ENCODE peak calls at places on chromosome 21, in four cellular contexts. V is spleen, Y is mesothelial cell of epicardium, P is mammary epithelial cell. M is an unnamed sample.

GRCh38 chr21:15841856-15842564 is 112.2 kb downstream of the USP25 start:
- DNase-seq in V (no peak), Y (no peak), P (peak), M (no peak)

GRCh38 chr21:25133939-25134338 is 473.3 kb downstream of the MRPL39 start:
- DNase-seq in V (no peak), Y (no peak), P (no peak), M (no peak)

GRCh38 chr21:35925497-35925896 is 134.8 kb downstream of the SETD4 start:
- DNase-seq in V (no peak), Y (no peak), P (peak), M (no peak)

GRCh38 chr21:29261555-29262540 is 36.9 kb upstream of the BACH1 start:
- DNase-seq in V (no peak), Y (no peak), P (peak), M (no peak)

GRCh38 chr21:24163539-24163938 is 1443.7 kb downstream of the MRPL39 start:
- DNase-seq in V (no peak), Y (no peak), P (no peak), M (no peak)

GRCh38 chr21:26826801-26827200 is 18.4 kb downstream of the ADAMTS1 start:
- DNase-seq in V (no peak), Y (no peak), P (peak), M (no peak)

GRCh38 chr21:28294046-28294445 is 698.6 kb downstream of the LTN1 start:
- DNase-seq in V (no peak), Y (no peak), P (peak), M (no peak)

GRCh38 chr21:28761709-28762356 is 230.8 kb downstream of the LTN1 start:
- DNase-seq in V (no peak), Y (no peak), P (no peak), M (no peak)

GRCh38 chr21:36104306-36105300 is 30.3 kb upstream of the CBR3 start:
- DNase-seq in V (peak), Y (no peak), P (peak), M (no peak)

GRCh38 chr21:30072496-30072895 is 94.1 kb downstream of the CLDN17 start:
- DNase-seq in V (no peak), Y (no peak), P (peak), M (no peak)

GRCh38 chr21:42022906-42023305 is 12.7 kb upstream of the ZBTB21 start:
- DNase-seq in V (no peak), Y (no peak), P (no peak), M (no peak)

GRCh38 chr21:42016364-42016985 is 6.3 kb upstream of the ZBTB21 start:
- DNase-seq in V (no peak), Y (no peak), P (no peak), M (no peak)

GRCh38 chr21:42021751-42022430 is 11.7 kb upstream of the ZBTB21 start:
- DNase-seq in V (no peak), Y (no peak), P (no peak), M (no peak)

GRCh38 chr21:42019706-42020105 is 9.5 kb upstream of the ZBTB21 start:
- DNase-seq in V (no peak), Y (no peak), P (no peak), M (no peak)

DNA sequence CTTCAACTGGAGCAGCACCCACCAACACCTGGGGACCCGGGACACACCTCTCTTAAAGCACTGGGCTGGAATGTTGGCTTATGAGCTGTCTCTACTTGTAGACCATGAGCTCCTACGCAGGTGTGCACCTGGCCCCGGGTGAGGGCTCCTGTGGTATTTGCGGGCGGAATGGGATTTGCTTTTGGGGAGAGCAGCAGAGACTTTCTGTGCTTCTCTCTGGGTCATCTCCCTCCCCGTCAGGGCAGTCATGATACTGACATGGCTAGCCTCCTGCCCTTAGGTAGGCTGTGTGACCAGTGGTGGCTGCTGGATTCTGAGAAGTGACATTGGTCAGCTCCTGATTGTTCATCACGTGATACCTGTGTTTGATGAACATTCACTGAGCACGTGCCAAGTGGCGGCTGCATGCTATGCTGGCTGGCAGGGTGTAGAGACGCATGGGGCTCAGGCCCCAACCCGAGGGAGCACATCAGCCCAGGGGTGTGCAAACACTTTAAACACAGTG is 9.0 kb upstream of the ZBTB21 start:
- DNase-seq in V (no peak), Y (no peak), P (peak), M (no peak)
- TF ChIP-seq CTCF in V (no peak), Y (no peak), P (no peak), M (no peak)

DNA sequence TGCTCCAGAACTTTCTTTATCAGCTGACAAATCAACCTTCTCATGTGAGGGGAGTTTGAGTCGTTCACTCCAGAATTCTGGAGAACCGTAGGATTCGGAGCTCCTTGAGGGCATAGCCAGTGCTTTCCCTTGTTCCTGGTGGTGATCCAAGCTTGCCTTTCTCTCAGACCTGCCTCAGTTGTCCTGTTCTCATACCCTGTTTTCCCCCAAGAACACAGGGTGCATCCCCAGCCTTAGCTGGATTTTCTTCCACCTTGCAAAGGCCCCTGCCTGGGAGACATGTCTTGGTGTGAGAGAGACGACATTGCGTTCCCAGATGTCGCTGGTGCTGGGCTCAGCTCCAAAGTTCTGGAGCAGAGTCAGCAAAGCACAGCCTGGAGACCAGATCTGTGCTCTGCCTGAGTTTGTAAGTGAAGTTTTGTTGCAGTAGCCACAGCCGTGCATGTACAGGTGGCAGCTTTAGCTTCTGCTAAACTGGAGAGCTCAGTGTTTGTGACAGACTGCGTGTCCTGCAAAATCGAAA is 40.0 kb downstream of the ABCG1 start:
- DNase-seq in V (no peak), Y (no peak), P (no peak), M (no peak)
- TF ChIP-seq CTCF in V (no peak), Y (no peak), P (no peak), M (peak)

DNA sequence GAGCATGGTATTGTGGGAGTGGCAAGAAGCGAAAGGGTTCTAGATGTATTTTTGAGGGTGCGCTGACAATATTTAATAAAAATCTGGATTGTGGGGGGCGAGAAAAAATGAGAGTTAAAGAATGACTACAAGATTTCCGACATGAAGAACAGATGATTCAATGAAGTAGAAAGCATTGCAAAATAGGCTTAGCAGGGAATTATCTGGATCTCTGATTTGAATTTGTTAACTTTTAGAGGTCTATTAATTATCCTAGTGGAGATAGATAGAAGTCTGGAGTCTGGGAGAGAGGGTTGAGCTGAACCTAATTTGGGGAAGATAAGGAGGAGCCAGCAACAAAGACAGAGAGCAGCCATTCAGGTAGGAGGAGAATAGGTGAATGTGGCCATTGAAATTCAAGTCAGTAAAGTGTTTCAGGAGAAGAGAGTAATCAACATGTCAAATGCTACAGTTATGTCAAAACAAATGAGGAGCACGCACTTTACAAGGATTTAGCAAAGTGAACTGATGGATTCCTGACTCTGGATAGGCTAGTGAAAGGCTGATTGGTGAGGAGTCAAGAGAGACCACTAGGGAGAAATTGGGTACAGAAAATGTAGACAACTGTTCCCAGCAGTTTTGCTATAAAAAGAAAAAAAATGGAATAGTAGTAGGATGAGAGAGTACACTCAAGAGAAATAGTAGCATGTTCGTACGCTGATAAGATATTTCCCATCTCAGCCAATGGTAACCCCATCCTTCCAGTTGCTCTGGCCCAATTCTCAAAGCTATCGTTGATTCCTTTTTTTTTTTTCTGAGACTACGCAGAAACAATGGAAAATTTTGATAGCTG is 393.2 kb upstream of the CXADR start:
- DNase-seq in V (no peak), Y (no peak), P (no peak), M (no peak)
- TF ChIP-seq CTCF in V (no peak), Y (no peak), P (no peak), M (no peak)

GRCh38 chr21:37749132-37749531 is 167.1 kb downstream of the KCNJ6 start:
- DNase-seq in V (no peak), Y (no peak), P (peak), M (no peak)

GRCh38 chr21:37748351-37748750 is 167.9 kb downstream of the KCNJ6 start:
- DNase-seq in V (no peak), Y (no peak), P (peak), M (no peak)

GRCh38 chr21:37742532-37742931 is 173.7 kb downstream of the KCNJ6 start:
- DNase-seq in V (no peak), Y (no peak), P (peak), M (no peak)

GRCh38 chr21:37751268-37751975 is 164.8 kb downstream of the KCNJ6 start:
- DNase-seq in V (no peak), Y (no peak), P (no peak), M (no peak)

DNA sequence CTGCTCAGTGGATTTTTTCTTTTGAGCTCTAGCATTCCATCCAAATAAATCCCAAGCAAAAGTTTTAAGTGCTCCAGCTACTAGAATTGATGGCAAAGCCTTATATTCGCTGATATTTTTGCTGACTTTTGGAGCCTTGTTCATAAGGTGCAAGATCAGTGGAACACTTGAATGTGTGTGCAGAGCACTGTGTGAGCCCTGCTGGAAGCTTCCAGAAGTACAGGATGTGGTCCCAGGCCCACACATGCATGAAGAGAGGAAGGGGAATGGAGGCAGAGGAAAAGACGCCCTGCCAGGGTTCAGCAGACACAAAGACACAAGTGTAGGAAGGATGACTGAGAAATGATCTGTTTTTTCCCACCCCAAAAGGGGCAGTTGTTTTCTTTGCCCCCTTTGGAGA is 169.4 kb downstream of the KCNJ6 start:
- DNase-seq in V (no peak), Y (no peak), P (no peak), M (no peak)
- TF ChIP-seq CTCF in V (no peak), Y (no peak), P (no peak), M (peak)

DNA sequence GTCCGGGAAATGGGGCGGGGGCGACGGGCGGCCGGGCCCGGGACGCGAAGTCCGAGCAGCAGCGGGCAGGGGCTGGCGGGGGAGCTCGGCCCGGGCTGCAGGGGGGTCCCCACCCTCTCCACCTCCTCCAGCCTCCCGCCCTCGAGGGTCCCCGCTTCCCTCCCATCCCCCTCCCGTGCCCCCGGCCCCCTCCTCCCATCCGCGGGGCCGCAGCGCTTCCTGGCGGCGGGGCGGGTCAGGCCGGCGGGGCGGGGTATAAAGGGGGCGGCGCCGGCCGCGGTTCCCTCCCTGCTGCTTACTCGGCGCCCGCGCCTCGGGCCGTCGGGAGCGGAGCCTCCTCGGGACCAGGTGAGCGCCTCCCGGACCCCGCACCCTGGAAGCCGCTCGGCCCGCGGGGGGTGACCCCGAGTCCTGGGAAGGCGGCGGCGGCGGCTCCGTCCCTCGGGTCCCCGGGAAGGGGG is at the start of gene COL6A2:
- DNase-seq in V (peak), Y (peak), P (no peak), M (peak)
- TF ChIP-seq CTCF in V (no peak), Y (no peak), P (no peak), M (peak)

GRCh38 chr21:41768371-41769042 is 1.7 kb upstream of the RIPK4 start:
- DNase-seq in V (no peak), Y (no peak), P (peak), M (no peak)
- TF ChIP-seq CTCF in V (no peak), Y (no peak), P (peak), M (peak)

GRCh38 chr21:44199448-44199847 is 41.3 kb downstream of the ICOSLG start:
- DNase-seq in V (peak), Y (no peak), P (no peak), M (no peak)
- TF ChIP-seq CTCF in V (no peak), Y (no peak), P (no peak), M (no peak)

M was measured in chondrocyte.